ENCODE peak calls at places on chromosomes 1 and 21, in ten cellular contexts. X, H, G, M, W, Y, L, J, B and D are unnamed samples.

GRCh38 chr1:29105822-29106221 is 17.9 kb downstream of the TMEM200B start:
- DNase-seq in X (peak; percentile 15), H (no peak), G (no peak), M (no peak), W (no peak), Y (peak; percentile 53), L (no peak), J (no peak), B (no peak), D (no peak)

GRCh38 chr21:18384771-18385170 is 18.8 kb downstream of the TMPRSS15 start:
- DNase-seq in X (no peak), H (no peak), G (no peak), M (no peak), W (peak; percentile 5), Y (peak; percentile 2), L (no peak), J (no peak), B (no peak), D (peak; percentile 4)

GRCh38 chr1:119330062-119330939 is 38.3 kb upstream of the HAO2 start:
- DNase-seq in X (no peak), H (no peak), G (no peak), M (no peak), W (no peak), Y (no peak), L (no peak), J (no peak), B (no peak), D (no peak)

GRCh38 chr1:54857066-54857660 is 29.8 kb downstream of the DHCR24 start:
- DNase-seq in X (no peak), H (no peak), G (no peak), M (no peak), W (no peak), Y (no peak), L (peak; percentile 2), J (no peak), B (no peak), D (no peak)

GRCh38 chr1:179866616-179867015 is 11.0 kb downstream of the TOR1AIP2 start:
- DNase-seq in X (no peak), H (no peak), G (no peak), M (no peak), W (no peak), Y (no peak), L (no peak), J (no peak), B (no peak), D (no peak)

GRCh38 chr1:10736623-10737267 is 59.7 kb downstream of the CASZ1 start:
- DNase-seq in X (no peak), H (peak; percentile 71), G (no peak), M (no peak), W (no peak), Y (no peak), L (peak; percentile 89), J (no peak), B (no peak), D (no peak)

GRCh38 chr1:230337266-230337665 is 88.9 kb downstream of the PGBD5 start:
- DNase-seq in X (no peak), H (no peak), G (no peak), M (no peak), W (no peak), Y (no peak), L (no peak), J (no peak), B (no peak), D (no peak)

GRCh38 chr1:162400790-162401189 is 11.1 kb downstream of the SH2D1B start:
- DNase-seq in X (no peak), H (no peak), G (no peak), M (no peak), W (no peak), Y (no peak), L (no peak), J (no peak), B (no peak), D (no peak)

GRCh38 chr1:162421258-162422194 is 9.6 kb upstream of the SH2D1B start:
- DNase-seq in X (no peak), H (no peak), G (no peak), M (no peak), W (peak; percentile 74), Y (no peak), L (no peak), J (no peak), B (no peak), D (no peak)

GRCh38 chr1:156502396-156502748 is 1.8 kb upstream of the MEF2D start:
- DNase-seq in X (no peak), H (no peak), G (no peak), M (no peak), W (peak; percentile 42), Y (peak; percentile 29), L (no peak), J (no peak), B (no peak), D (peak; percentile 41)

GRCh38 chr1:236016782-236017400 is 48.0 kb downstream of the NID1 start:
- DNase-seq in X (peak; percentile 52), H (no peak), G (no peak), M (no peak), W (no peak), Y (peak; percentile 14), L (no peak), J (no peak), B (no peak), D (no peak)

GRCh38 chr1:156126043-156126700 is 11.7 kb downstream of the LMNA start:
- DNase-seq in X (peak; percentile 96), H (peak; percentile 74), G (no peak), M (peak; percentile 85), W (peak; percentile 88), Y (peak; percentile 96), L (peak; percentile 79), J (peak; percentile 89), B (peak; percentile 95), D (peak; percentile 93)

GRCh38 chr1:1089731-1090423 is 15.8 kb upstream of the RNF223 start:
- DNase-seq in X (no peak), H (no peak), G (no peak), M (peak; percentile 74), W (no peak), Y (no peak), L (no peak), J (no peak), B (no peak), D (no peak)

GRCh38 chr1:184823080-184823479 is 68.4 kb upstream of the EDEM3 start:
- DNase-seq in X (peak; percentile 10), H (no peak), G (no peak), M (no peak), W (no peak), Y (no peak), L (no peak), J (no peak), B (no peak), D (no peak)

GRCh38 chr1:113765306-113765705 is 6.0 kb upstream of the PHTF1 start:
- DNase-seq in X (peak; percentile 11), H (no peak), G (no peak), M (no peak), W (no peak), Y (no peak), L (no peak), J (no peak), B (no peak), D (no peak)

GRCh38 chr1:234604726-234605492 is 5.1 kb downstream of the IRF2BP2 start:
- DNase-seq in X (peak; percentile 83), H (no peak), G (no peak), M (no peak), W (peak; percentile 69), Y (no peak), L (no peak), J (no peak), B (no peak), D (peak; percentile 94)
- TF ChIP-seq POLR2A in X (no peak), H (no peak), G (peak; percentile 17), M (no peak), W (no peak), Y (no peak), L (no peak), J (no peak), B (no peak), D (peak; percentile 48)

GRCh38 chr1:107687846-107688753 is 276.9 kb downstream of the VAV3 start:
- DNase-seq in X (no peak), H (no peak), G (no peak), M (no peak), W (no peak), Y (peak; percentile 66), L (no peak), J (no peak), B (no peak), D (no peak)
- TF ChIP-seq POLR2A in X (no peak), H (no peak), G (no peak), M (no peak), W (no peak), Y (no peak), L (no peak), J (no peak), B (no peak), D (no peak)

GRCh38 chr1:226888816-226889215 is 18.4 kb downstream of the PSEN2 start:
- DNase-seq in X (no peak), H (no peak), G (no peak), M (peak; percentile 51), W (no peak), Y (no peak), L (no peak), J (no peak), B (no peak), D (no peak)

GRCh38 chr1:226888021-226888420 is 17.6 kb downstream of the PSEN2 start:
- DNase-seq in X (no peak), H (no peak), G (no peak), M (peak; percentile 32), W (no peak), Y (no peak), L (no peak), J (no peak), B (no peak), D (no peak)

GRCh38 chr1:226886142-226886901 is 15.9 kb downstream of the PSEN2 start:
- DNase-seq in X (no peak), H (no peak), G (no peak), M (peak; percentile 47), W (no peak), Y (no peak), L (no peak), J (no peak), B (no peak), D (no peak)

GRCh38 chr1:226884966-226885820 is 14.8 kb downstream of the PSEN2 start:
- DNase-seq in X (no peak), H (no peak), G (no peak), M (peak; percentile 75), W (no peak), Y (no peak), L (no peak), J (no peak), B (no peak), D (no peak)

DNA sequence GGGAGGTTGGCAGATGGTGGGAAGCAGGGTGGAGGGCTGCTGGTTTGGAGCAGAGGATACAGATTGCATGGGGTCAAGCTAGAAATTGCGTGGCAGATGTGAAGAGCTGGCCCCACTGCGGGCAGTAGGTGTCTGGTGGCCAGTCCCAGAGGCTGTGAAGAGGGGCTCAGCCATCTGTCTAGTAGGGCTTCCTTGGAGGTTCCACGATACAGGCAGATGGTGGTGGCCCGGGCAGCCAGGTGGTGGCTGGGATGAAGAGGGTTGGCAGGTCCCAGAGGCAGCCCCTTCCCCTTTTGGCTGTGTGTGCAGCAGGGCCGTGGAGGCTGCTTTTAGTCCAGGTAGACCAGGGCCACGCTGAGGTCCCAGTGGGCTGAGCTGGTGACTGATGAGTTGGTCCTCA is 16.6 kb downstream of the PSEN2 start:
- DNase-seq in X (no peak), H (no peak), G (no peak), M (peak; percentile 71), W (no peak), Y (no peak), L (no peak), J (no peak), B (no peak), D (no peak)
- TF ChIP-seq POLR2A in X (no peak), H (no peak), G (no peak), M (no peak), W (no peak), Y (no peak), L (no peak), J (no peak), B (no peak), D (no peak)

GRCh38 chr1:26169669-26170471 is at the start of gene ZNF593:
- DNase-seq in X (peak; percentile 90), H (peak; percentile 93), G (peak; percentile 100), M (peak; percentile 98), W (peak; percentile 97), Y (peak; percentile 91), L (peak; percentile 94), J (peak; percentile 84), B (peak; percentile 94), D (peak; percentile 95)
- TF ChIP-seq POLR2A in X (peak; percentile 77), H (peak; percentile 71), G (peak; percentile 84), M (no peak), W (peak; percentile 93), Y (peak; percentile 81), L (no peak), J (no peak), B (peak; percentile 78), D (peak; percentile 70)